ENCODE peak calls at places on chromosomes 11 and 22, in four cellular contexts. A is K562, U is HepG2, E is HCT116. P is an unnamed sample.

GRCh38 chr22:22894740-22895731 is 7.4 kb downstream of the IGLL5 start:
- DNase-seq in A (peak), E (no peak), U (no peak), P (no peak)

GRCh38 chr11:129316781-129317180 is 58.9 kb upstream of the BARX2 start:
- DNase-seq in U (no peak), E (no peak), A (no peak), P (no peak)

GRCh38 chr11:44624761-44625221 is 59.3 kb downstream of the CD82 start:
- DNase-seq in A (no peak), E (no peak), U (no peak), P (no peak)

GRCh38 chr11:15967966-15968365 is 388.4 kb downstream of the SOX6 start:
- DNase-seq in U (no peak), E (no peak), A (no peak), P (no peak)

GRCh38 chr11:131253885-131254204 is 116.6 kb upstream of the NTM start:
- DNase-seq in A (no peak), E (no peak), U (no peak), P (no peak)

GRCh38 chr11:46712874-46713576 is 6.0 kb upstream of the F2 start:
- DNase-seq in U (no peak), E (no peak), A (no peak), P (no peak)

GRCh38 chr11:92528051-92528450 is 303.4 kb downstream of the FAT3 start:
- DNase-seq in E (no peak), A (no peak), U (no peak), P (no peak)

GRCh38 chr11:69120096-69120875 is 35.4 kb upstream of the SMIM38 start:
- DNase-seq in E (no peak), U (no peak), A (no peak), P (no peak)

GRCh38 chr22:37610480-37611148 is 2.0 kb downstream of the GGA1 start:
- DNase-seq in U (no peak), A (no peak), E (no peak), P (no peak)

GRCh38 chr22:37608477-37609239 is at the start of gene GGA1:
- DNase-seq in A (peak), E (peak), U (peak), P (peak)

GRCh38 chr22:37609240-37610152 is 862 bp downstream of the GGA1 start:
- DNase-seq in U (no peak), A (peak), E (no peak), P (no peak)

GRCh38 chr22:37607010-37607911 is 1.4 kb upstream of the GGA1 start:
- DNase-seq in A (peak), E (peak), U (peak), P (no peak)

GRCh38 chr22:37607912-37608476 is 640 bp upstream of the GGA1 start:
- DNase-seq in U (no peak), A (peak), E (no peak), P (no peak)
- H3K4me3 ChIP-seq in U (peak), A (peak), E (peak), P (peak)

GRCh38 chr11:122981388-122982264 is at the start of gene BSX:
- DNase-seq in E (no peak), A (peak), U (peak), P (no peak)
- TF ChIP-seq EZH2 in E (no peak), A (no peak), U (no peak), P (no peak)

GRCh38 chr22:37244922-37245722 is 1.1 kb upstream of the RAC2 start:
- DNase-seq in U (no peak), A (no peak), E (no peak), P (no peak)

GRCh38 chr22:37245740-37246139 is 1.7 kb upstream of the RAC2 start:
- DNase-seq in U (no peak), E (no peak), A (no peak), P (no peak)

GRCh38 chr22:37243402-37244113 is 511 bp downstream of the RAC2 start:
- DNase-seq in E (no peak), A (no peak), U (no peak), P (no peak)

GRCh38 chr22:37242395-37242918 is 1.6 kb downstream of the RAC2 start:
- DNase-seq in U (no peak), A (peak), E (no peak), P (no peak)

GRCh38 chr22:37244114-37244921 is at the start of gene RAC2:
- DNase-seq in U (no peak), A (peak), E (peak), P (no peak)
- TF ChIP-seq POLR2AphosphoS5 in U (no peak), A (peak), E (peak), P (no peak)

GRCh38 chr11:83285771-83286528 is at the start of gene CCDC90B:
- DNase-seq in E (peak), U (peak), A (peak), P (peak)
- H3K4me3 ChIP-seq in E (peak), U (peak), A (peak), P (peak)